ENCODE peak calls at places on chromosomes 4 and X, in seven cellular contexts. One of them, this sample, is unnamed.

GRCh38 chrX:40300286-40300890 is 202.6 kb upstream of the BCOR start:
- DNase-seq in adipocyte: no peak
- DNase-seq in neuronal stem cell: no peak
- DNase-seq in mucosa of descending colon: no peak
- DNase-seq in left ventricle myocardium inferior: no peak
- DNase-seq in adrenal gland: no peak
- DNase-seq in astrocyte: no peak
- DNase-seq in this sample: no peak

GRCh38 chr4:137660211-137660610 is 127.9 kb upstream of the PCDH18 start:
- DNase-seq in adipocyte: no peak
- DNase-seq in neuronal stem cell: no peak
- DNase-seq in mucosa of descending colon: no peak
- DNase-seq in left ventricle myocardium inferior: no peak
- DNase-seq in adrenal gland: no peak
- DNase-seq in astrocyte: no peak
- DNase-seq in this sample: no peak

GRCh38 chrX:142001934-142002333 is 98.2 kb downstream of the MAGEC1 start:
- DNase-seq in adipocyte: no peak
- DNase-seq in neuronal stem cell: no peak
- DNase-seq in mucosa of descending colon: no peak
- DNase-seq in left ventricle myocardium inferior: no peak
- DNase-seq in adrenal gland: no peak
- DNase-seq in astrocyte: no peak
- DNase-seq in this sample: no peak

GRCh38 chr4:82463221-82463620 is 32.8 kb downstream of the ENOPH1 start:
- DNase-seq in adipocyte: no peak
- DNase-seq in neuronal stem cell: no peak
- DNase-seq in mucosa of descending colon: no peak
- DNase-seq in left ventricle myocardium inferior: no peak
- DNase-seq in adrenal gland: no peak
- DNase-seq in astrocyte: no peak
- DNase-seq in this sample: peak; percentile 39

GRCh38 chr4:112119358-112119783 is 25.9 kb upstream of the FAM241A start:
- DNase-seq in adipocyte: no peak
- DNase-seq in neuronal stem cell: no peak
- DNase-seq in mucosa of descending colon: no peak
- DNase-seq in left ventricle myocardium inferior: no peak
- DNase-seq in adrenal gland: no peak
- DNase-seq in astrocyte: no peak
- DNase-seq in this sample: no peak

GRCh38 chrX:119427024-119427794 is 28.1 kb downstream of the SLC25A43 start:
- DNase-seq in adipocyte: no peak
- DNase-seq in neuronal stem cell: no peak
- DNase-seq in mucosa of descending colon: no peak
- DNase-seq in left ventricle myocardium inferior: peak; percentile 41
- DNase-seq in adrenal gland: peak; percentile 0
- DNase-seq in astrocyte: peak; percentile 53
- DNase-seq in this sample: no peak

GRCh38 chr4:185276036-185276435 is 66.6 kb downstream of the SNX25 start:
- DNase-seq in adipocyte: peak; percentile 24
- DNase-seq in neuronal stem cell: no peak
- DNase-seq in mucosa of descending colon: no peak
- DNase-seq in left ventricle myocardium inferior: no peak
- DNase-seq in adrenal gland: no peak
- DNase-seq in astrocyte: peak; percentile 60
- DNase-seq in this sample: no peak

GRCh38 chr4:88333741-88334405 is 44.8 kb upstream of the HERC6 start:
- DNase-seq in adipocyte: peak; percentile 72
- DNase-seq in neuronal stem cell: no peak
- DNase-seq in mucosa of descending colon: no peak
- DNase-seq in left ventricle myocardium inferior: no peak
- DNase-seq in adrenal gland: no peak
- DNase-seq in astrocyte: peak; percentile 20
- DNase-seq in this sample: peak; percentile 91

GRCh38 chr4:175369087-175369486 is 443.0 kb downstream of the GPM6A start:
- DNase-seq in adipocyte: peak; percentile 32
- DNase-seq in neuronal stem cell: no peak
- DNase-seq in mucosa of descending colon: no peak
- DNase-seq in left ventricle myocardium inferior: no peak
- DNase-seq in adrenal gland: no peak
- DNase-seq in astrocyte: peak; percentile 71
- DNase-seq in this sample: no peak

GRCh38 chrX:74540635-74541249 is 73.7 kb downstream of the RLIM start:
- DNase-seq in adipocyte: peak; percentile 9
- DNase-seq in neuronal stem cell: no peak
- DNase-seq in mucosa of descending colon: no peak
- DNase-seq in left ventricle myocardium inferior: no peak
- DNase-seq in adrenal gland: no peak
- DNase-seq in astrocyte: no peak
- DNase-seq in this sample: no peak

GRCh38 chrX:68942797-68943196 is 114.0 kb downstream of the EFNB1 start:
- DNase-seq in adipocyte: no peak
- DNase-seq in neuronal stem cell: no peak
- DNase-seq in mucosa of descending colon: no peak
- DNase-seq in left ventricle myocardium inferior: no peak
- DNase-seq in adrenal gland: no peak
- DNase-seq in astrocyte: no peak
- DNase-seq in this sample: no peak

GRCh38 chr4:35125995-35126712 is 1118.2 kb downstream of the ARAP2 start:
- DNase-seq in adipocyte: no peak
- DNase-seq in neuronal stem cell: no peak
- DNase-seq in mucosa of descending colon: no peak
- DNase-seq in left ventricle myocardium inferior: no peak
- DNase-seq in adrenal gland: no peak
- DNase-seq in astrocyte: no peak
- DNase-seq in this sample: no peak

GRCh38 chr4:48268956-48269860 is at the start of gene TEC:
- DNase-seq in adipocyte: peak; percentile 45
- DNase-seq in neuronal stem cell: peak; percentile 20
- DNase-seq in mucosa of descending colon: no peak
- DNase-seq in left ventricle myocardium inferior: peak; percentile 45
- DNase-seq in adrenal gland: peak; percentile 75
- DNase-seq in astrocyte: no peak
- DNase-seq in this sample: no peak

GRCh38 chr4:89226665-89227572 is 80.7 kb downstream of the GPRIN3 start:
- DNase-seq in adipocyte: peak; percentile 92
- DNase-seq in neuronal stem cell: peak; percentile 71
- DNase-seq in mucosa of descending colon: no peak
- DNase-seq in left ventricle myocardium inferior: peak; percentile 68
- DNase-seq in adrenal gland: peak; percentile 89
- DNase-seq in astrocyte: peak; percentile 50
- DNase-seq in this sample: no peak

GRCh38 chr4:111454961-111455360 is 690.3 kb upstream of the FAM241A start:
- DNase-seq in adipocyte: no peak
- DNase-seq in neuronal stem cell: no peak
- DNase-seq in mucosa of descending colon: no peak
- DNase-seq in left ventricle myocardium inferior: no peak
- DNase-seq in adrenal gland: peak; percentile 1
- DNase-seq in astrocyte: no peak
- DNase-seq in this sample: no peak

GRCh38 chr4:52868138-52868537 is 6.0 kb downstream of the RASL11B start:
- DNase-seq in adipocyte: no peak
- DNase-seq in neuronal stem cell: no peak
- DNase-seq in mucosa of descending colon: no peak
- DNase-seq in left ventricle myocardium inferior: peak; percentile 66
- DNase-seq in adrenal gland: peak; percentile 86
- DNase-seq in astrocyte: no peak
- DNase-seq in this sample: no peak

GRCh38 chr4:128322986-128323385 is 35.4 kb upstream of the PGRMC2 start:
- DNase-seq in adipocyte: peak; percentile 42
- DNase-seq in neuronal stem cell: no peak
- DNase-seq in mucosa of descending colon: no peak
- DNase-seq in left ventricle myocardium inferior: no peak
- DNase-seq in adrenal gland: no peak
- DNase-seq in astrocyte: peak; percentile 98
- DNase-seq in this sample: no peak

GRCh38 chrX:110188701-110189558 is 129.0 kb downstream of the AMMECR1 start:
- DNase-seq in adipocyte: no peak
- DNase-seq in neuronal stem cell: no peak
- DNase-seq in mucosa of descending colon: no peak
- DNase-seq in left ventricle myocardium inferior: no peak
- DNase-seq in adrenal gland: no peak
- DNase-seq in astrocyte: no peak
- DNase-seq in this sample: no peak

GRCh38 chr4:10117424-10118354 is 1.1 kb upstream of the WDR1 start:
- DNase-seq in adipocyte: no peak
- DNase-seq in neuronal stem cell: no peak
- DNase-seq in mucosa of descending colon: no peak
- DNase-seq in left ventricle myocardium inferior: no peak
- DNase-seq in adrenal gland: no peak
- DNase-seq in astrocyte: no peak
- DNase-seq in this sample: no peak

GRCh38 chr4:8394806-8395205 is 45.7 kb downstream of the ACOX3 start:
- DNase-seq in adipocyte: peak; percentile 1
- DNase-seq in neuronal stem cell: no peak
- DNase-seq in mucosa of descending colon: no peak
- DNase-seq in left ventricle myocardium inferior: no peak
- DNase-seq in adrenal gland: peak; percentile 11
- DNase-seq in astrocyte: no peak
- DNase-seq in this sample: no peak

GRCh38 chrX:97743014-97743413 is 859.3 kb downstream of the RPA4 start:
- DNase-seq in adipocyte: no peak
- DNase-seq in neuronal stem cell: no peak
- DNase-seq in mucosa of descending colon: no peak
- DNase-seq in left ventricle myocardium inferior: no peak
- DNase-seq in adrenal gland: peak; percentile 1
- DNase-seq in astrocyte: no peak
- DNase-seq in this sample: no peak

GRCh38 chr4:135732448-135732847 is 1530.9 kb upstream of the PABPC4L start:
- DNase-seq in adipocyte: no peak
- DNase-seq in neuronal stem cell: no peak
- DNase-seq in mucosa of descending colon: no peak
- DNase-seq in left ventricle myocardium inferior: no peak
- DNase-seq in adrenal gland: no peak
- DNase-seq in astrocyte: no peak
- DNase-seq in this sample: no peak

GRCh38 chr4:25578431-25578830 is 77.2 kb upstream of the SLC34A2 start:
- DNase-seq in adipocyte: no peak
- DNase-seq in neuronal stem cell: no peak
- DNase-seq in mucosa of descending colon: no peak
- DNase-seq in left ventricle myocardium inferior: no peak
- DNase-seq in adrenal gland: no peak
- DNase-seq in astrocyte: no peak
- DNase-seq in this sample: no peak

GRCh38 chrX:64642482-64642881 is 247.2 kb upstream of the MTMR8 start:
- DNase-seq in adipocyte: no peak
- DNase-seq in neuronal stem cell: no peak
- DNase-seq in mucosa of descending colon: no peak
- DNase-seq in left ventricle myocardium inferior: no peak
- DNase-seq in adrenal gland: peak; percentile 0
- DNase-seq in astrocyte: no peak
- DNase-seq in this sample: no peak
- H3K9me3 ChIP-seq in adipocyte: peaks cover 19% of the 10 kb centered on the region
- H3K9me3 ChIP-seq in neuronal stem cell: no peaks in the 10 kb centered on the region
- H3K9me3 ChIP-seq in mucosa of descending colon: no peaks in the 10 kb centered on the region
- H3K9me3 ChIP-seq in left ventricle myocardium inferior: peaks cover 5% of the 10 kb centered on the region
- H3K9me3 ChIP-seq in adrenal gland: no peaks in the 10 kb centered on the region
- H3K9me3 ChIP-seq in astrocyte: no peaks in the 10 kb centered on the region
- H3K9me3 ChIP-seq in this sample: peaks cover 9% of the 10 kb centered on the region

GRCh38 chrX:57985951-57986350 is 75.7 kb upstream of the ZXDA start:
- DNase-seq in adipocyte: no peak
- DNase-seq in neuronal stem cell: no peak
- DNase-seq in mucosa of descending colon: no peak
- DNase-seq in left ventricle myocardium inferior: no peak
- DNase-seq in adrenal gland: no peak
- DNase-seq in astrocyte: no peak
- DNase-seq in this sample: no peak
- H3K9me3 ChIP-seq in adipocyte: peaks cover 36% of the 10 kb centered on the region
- H3K9me3 ChIP-seq in neuronal stem cell: peaks cover 9% of the 10 kb centered on the region
- H3K9me3 ChIP-seq in mucosa of descending colon: peaks cover 3% of the 10 kb centered on the region
- H3K9me3 ChIP-seq in left ventricle myocardium inferior: peaks cover 24% of the 10 kb centered on the region
- H3K9me3 ChIP-seq in adrenal gland: no peaks in the 10 kb centered on the region
- H3K9me3 ChIP-seq in astrocyte: no peaks in the 10 kb centered on the region
- H3K9me3 ChIP-seq in this sample: peaks cover 5% of the 10 kb centered on the region

GRCh38 chr4:67909910-67910905 is 26.4 kb upstream of the TMPRSS11D start:
- DNase-seq in adipocyte: peak; percentile 83
- DNase-seq in neuronal stem cell: no peak
- DNase-seq in mucosa of descending colon: no peak
- DNase-seq in left ventricle myocardium inferior: no peak
- DNase-seq in adrenal gland: no peak
- DNase-seq in astrocyte: no peak
- DNase-seq in this sample: no peak
- H3K9me3 ChIP-seq in adipocyte: peaks cover 8% of the 10 kb centered on the region
- H3K9me3 ChIP-seq in neuronal stem cell: no peaks in the 10 kb centered on the region
- H3K9me3 ChIP-seq in mucosa of descending colon: no peaks in the 10 kb centered on the region
- H3K9me3 ChIP-seq in left ventricle myocardium inferior: peaks cover 13% of the 10 kb centered on the region
- H3K9me3 ChIP-seq in adrenal gland: no peaks in the 10 kb centered on the region
- H3K9me3 ChIP-seq in astrocyte: no peaks in the 10 kb centered on the region
- H3K9me3 ChIP-seq in this sample: no peaks in the 10 kb centered on the region

GRCh38 chr4:190015538-190016368 is 11.3 kb downstream of the FRG2 start:
- DNase-seq in adipocyte: no peak
- DNase-seq in neuronal stem cell: no peak
- DNase-seq in mucosa of descending colon: no peak
- DNase-seq in left ventricle myocardium inferior: no peak
- DNase-seq in adrenal gland: no peak
- DNase-seq in astrocyte: no peak
- DNase-seq in this sample: no peak

GRCh38 chr4:190019023-190019858 is 7.8 kb downstream of the FRG2 start:
- DNase-seq in adipocyte: no peak
- DNase-seq in neuronal stem cell: no peak
- DNase-seq in mucosa of descending colon: no peak
- DNase-seq in left ventricle myocardium inferior: no peak
- DNase-seq in adrenal gland: no peak
- DNase-seq in astrocyte: no peak
- DNase-seq in this sample: no peak

GRCh38 chr4:190017357-190018200 is 9.5 kb downstream of the FRG2 start:
- DNase-seq in adipocyte: no peak
- DNase-seq in neuronal stem cell: no peak
- DNase-seq in mucosa of descending colon: no peak
- DNase-seq in left ventricle myocardium inferior: no peak
- DNase-seq in adrenal gland: no peak
- DNase-seq in astrocyte: no peak
- DNase-seq in this sample: no peak

GRCh38 chr4:190016369-190017289 is 10.4 kb downstream of the FRG2 start:
- DNase-seq in adipocyte: no peak
- DNase-seq in neuronal stem cell: no peak
- DNase-seq in mucosa of descending colon: no peak
- DNase-seq in left ventricle myocardium inferior: no peak
- DNase-seq in adrenal gland: no peak
- DNase-seq in astrocyte: no peak
- DNase-seq in this sample: peak; percentile 86

DNA sequence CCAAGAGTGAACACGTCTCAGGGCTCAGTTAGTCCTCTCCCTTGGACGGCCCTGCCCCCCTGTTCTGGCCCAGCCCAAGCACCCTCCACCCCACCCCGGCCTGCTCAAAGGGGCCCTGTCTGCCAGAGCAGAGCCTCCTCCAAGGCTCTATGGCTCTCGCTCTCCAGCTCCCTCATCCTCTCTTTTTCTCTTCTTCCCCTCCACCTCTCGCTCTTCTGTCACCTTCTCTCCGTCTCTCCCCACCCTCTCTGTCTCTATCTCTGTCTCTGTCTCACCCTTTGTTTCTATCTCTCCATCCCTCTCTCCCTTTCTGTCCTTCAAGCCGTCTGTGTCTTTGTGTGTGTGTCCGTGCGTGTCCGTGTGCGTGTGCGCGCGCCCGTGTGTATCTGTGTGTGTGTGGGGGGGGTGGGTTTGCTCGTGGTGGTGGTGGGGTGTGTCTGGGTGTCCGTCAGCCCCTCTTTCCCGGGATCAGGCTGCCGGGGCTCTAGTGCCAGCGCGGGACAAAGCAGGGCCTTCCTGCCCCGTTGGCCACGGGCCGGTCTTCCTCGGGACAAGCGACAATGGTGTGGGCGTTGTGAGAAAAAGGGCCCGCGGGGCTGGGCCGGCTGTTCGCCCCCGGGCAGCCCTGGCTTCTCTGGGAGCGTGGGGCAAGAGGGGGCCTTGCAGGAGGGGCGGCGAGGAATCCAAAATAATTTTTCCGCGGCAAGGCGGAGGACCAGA is 8.7 kb downstream of the FRG2 start:
- DNase-seq in adipocyte: no peak
- DNase-seq in neuronal stem cell: no peak
- DNase-seq in mucosa of descending colon: no peak
- DNase-seq in left ventricle myocardium inferior: no peak
- DNase-seq in adrenal gland: no peak
- DNase-seq in astrocyte: no peak
- DNase-seq in this sample: no peak
- H3K9me3 ChIP-seq in adipocyte: no peaks in the 10 kb centered on the region
- H3K9me3 ChIP-seq in neuronal stem cell: peaks cover 13% of the 10 kb centered on the region
- H3K9me3 ChIP-seq in mucosa of descending colon: no peaks in the 10 kb centered on the region
- H3K9me3 ChIP-seq in left ventricle myocardium inferior: peaks cover 7% of the 10 kb centered on the region
- H3K9me3 ChIP-seq in adrenal gland: no peaks in the 10 kb centered on the region
- H3K9me3 ChIP-seq in astrocyte: peaks cover 14% of the 10 kb centered on the region
- H3K9me3 ChIP-seq in this sample: no peaks in the 10 kb centered on the region